ENCODE peak calls at places on chromosomes 2 and 18, in five cellular contexts. N is Panc1, H is cardiac muscle cell, I is tibial artery, J is esophagus squamous epithelium. U is an unnamed sample. For H3K36me3, the result is how much of the 10 kb centered on the place peaks cover.

GRCh38 chr2:173124441-173124840 is 48.8 kb downstream of the MAP3K20 start:
- DNase-seq in I (no peak), J (no peak), N (no peak), H (peak), U (no peak)

GRCh38 chr2:99066075-99066557 is 75.4 kb upstream of the C2orf15 start:
- DNase-seq in H (peak), J (no peak), I (no peak), N (peak), U (no peak)

GRCh38 chr18:35106013-35106844 is 65.0 kb downstream of the MAPRE2 start:
- DNase-seq in N (no peak), I (no peak), J (no peak), H (no peak), U (no peak)

GRCh38 chr2:149152597-149152996 is 114.1 kb downstream of the LYPD6B start:
- DNase-seq in J (no peak), I (no peak), H (no peak), N (no peak), U (no peak)

GRCh38 chr2:85409719-85410583 is at the start of gene CAPG:
- DNase-seq in N (no peak), J (no peak), I (peak), H (no peak), U (peak)

GRCh38 chr2:190407246-190407661 is 901 bp upstream of the MFSD6 start:
- DNase-seq in H (no peak), N (no peak), I (no peak), J (no peak), U (no peak)

GRCh38 chr2:9210030-9210429 is 3.4 kb downstream of the ASAP2 start:
- DNase-seq in J (no peak), H (no peak), I (no peak), N (no peak), U (no peak)

GRCh38 chr2:200966770-200967169 is 3.3 kb upstream of the ORC2 start:
- DNase-seq in H (peak), J (no peak), I (no peak), N (no peak), U (no peak)

GRCh38 chr18:49394191-49394590 is 66.3 kb downstream of the DYM start:
- DNase-seq in J (no peak), I (no peak), N (no peak), H (no peak), U (no peak)

GRCh38 chr2:223865124-223865523 is 27.7 kb upstream of the AP1S3 start:
- DNase-seq in I (no peak), H (no peak), N (no peak), J (no peak), U (no peak)

GRCh38 chr18:53629356-53629755 is 595.1 kb downstream of the MBD2 start:
- DNase-seq in J (no peak), N (no peak), H (no peak), I (no peak), U (no peak)

GRCh38 chr2:175414872-175415487 is 233.5 kb upstream of the ATP5MC3 start:
- DNase-seq in J (no peak), N (peak), H (peak), I (peak), U (peak)

GRCh38 chr2:135985826-135986393 is 484 bp upstream of the DARS1 start:
- DNase-seq in H (no peak), N (no peak), I (no peak), J (no peak), U (no peak)

GRCh38 chr2:109435066-109435690 is 178.6 kb downstream of the SEPTIN10 start:
- DNase-seq in H (no peak), I (no peak), J (no peak), N (no peak), U (no peak)

GRCh38 chr2:176534798-176535479 is 265.7 kb downstream of the MTX2 start:
- DNase-seq in J (no peak), N (no peak), H (peak), I (no peak), U (no peak)

GRCh38 chr2:55099493-55099877 is 49.2 kb upstream of the RTN4 start:
- DNase-seq in J (no peak), N (no peak), H (no peak), I (no peak), U (no peak)

GRCh38 chr18:53115876-53116585 is 776.0 kb downstream of the DCC start:
- DNase-seq in N (no peak), H (no peak), I (no peak), J (no peak), U (no peak)

GRCh38 chr2:218812096-218812815 is 19.3 kb downstream of the PRKAG3 start:
- DNase-seq in H (no peak), N (no peak), J (no peak), I (no peak), U (no peak)

GRCh38 chr2:110777531-110778311 is 45.3 kb downstream of the ACOXL start:
- DNase-seq in H (no peak), N (no peak), I (no peak), J (no peak), U (peak)

DNA sequence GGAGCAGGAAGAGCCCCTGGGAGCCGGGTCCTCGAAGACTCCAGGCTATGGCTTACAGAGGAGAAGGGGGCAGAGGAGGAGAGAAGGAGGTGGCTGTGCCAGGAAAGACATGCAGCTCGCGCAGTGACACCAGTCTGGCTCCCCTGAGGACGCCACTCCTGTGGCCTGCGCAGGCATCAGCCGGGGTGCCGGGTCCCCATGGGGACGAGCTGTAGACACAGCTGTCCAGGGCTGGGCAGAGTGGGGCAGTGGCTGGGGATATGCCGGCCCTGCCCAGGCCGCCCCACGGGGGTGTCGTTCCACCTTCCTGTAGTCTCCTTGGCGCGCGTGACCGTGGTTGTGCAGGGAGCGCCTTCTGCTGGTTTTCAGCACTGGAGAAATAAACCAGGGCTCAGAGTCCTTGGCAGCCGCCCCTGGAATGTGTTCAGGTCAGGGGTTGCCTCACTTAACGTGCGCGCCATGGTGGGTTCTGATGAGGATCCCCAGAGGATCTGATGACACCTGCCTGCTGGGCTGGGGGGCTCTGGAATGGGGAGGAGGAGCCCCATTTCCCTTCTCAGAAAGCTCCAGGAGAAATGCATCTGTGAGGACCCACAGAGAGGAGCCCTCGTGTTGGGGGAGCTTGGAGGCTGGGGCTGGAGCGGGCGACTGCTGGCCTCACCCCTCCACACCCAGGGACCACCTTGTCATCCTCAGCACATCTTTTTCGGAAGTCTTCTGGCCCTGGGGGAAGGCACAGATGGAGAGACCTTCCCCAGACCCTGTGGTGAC is 26.7 kb downstream of the RAMP1 start:
- DNase-seq in I (peak), N (no peak), J (no peak), H (peak), U (peak)
- TF ChIP-seq CTCF in I (peak), N (no peak), J (no peak), H (peak), U (no peak)

GRCh38 chr2:210363876-210364275 is 48.9 kb upstream of the MYL1 start:
- DNase-seq in N (no peak), J (no peak), I (no peak), H (no peak), U (no peak)
- H3K4me3 ChIP-seq in N (no peak), J (no peak), I (no peak), H (no peak), U (no peak)

GRCh38 chr2:61244694-61245093 is 82.7 kb downstream of the C2orf74 start:
- DNase-seq in H (no peak), I (no peak), N (no peak), J (no peak), U (no peak)
- H3K36me3 ChIP-seq in H (half or more), I (half or more), N (under half), J (under half), U (under half)

DNA sequence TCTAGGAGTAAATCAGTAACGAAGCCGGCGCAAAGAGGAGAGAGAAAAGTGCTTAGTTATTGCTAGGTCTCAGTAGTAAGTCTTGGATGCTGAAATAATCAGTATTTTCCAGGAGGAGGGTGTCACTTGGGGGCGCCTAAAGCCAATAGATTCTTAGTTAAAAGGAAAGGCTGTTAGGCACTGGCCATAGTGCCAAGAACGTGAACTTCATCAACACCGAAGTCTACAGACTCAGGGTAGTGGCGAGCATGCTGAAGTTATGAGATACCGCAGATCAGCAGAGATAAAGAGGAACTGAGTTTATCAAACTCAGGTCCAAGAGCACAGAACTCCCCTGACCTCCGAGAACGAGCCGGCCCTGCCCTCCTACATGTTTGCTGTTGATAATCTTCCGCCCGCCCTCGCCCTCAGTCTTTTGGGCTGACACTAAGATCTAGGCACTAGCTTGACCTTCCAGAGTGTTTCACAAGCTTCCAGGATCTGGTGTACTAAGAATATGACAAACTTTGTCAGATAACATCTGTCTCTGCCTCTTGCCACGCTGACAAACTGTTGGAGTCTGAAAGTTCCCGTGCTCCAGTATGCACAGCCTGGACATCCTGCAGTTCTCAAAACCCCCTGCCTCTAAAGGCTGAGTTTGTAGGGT is 49.2 kb downstream of the CYB5A start:
- DNase-seq in H (peak), I (no peak), J (no peak), N (no peak), U (no peak)
- TF ChIP-seq CTCF in H (peak), I (no peak), J (no peak), N (no peak), U (no peak)

DNA sequence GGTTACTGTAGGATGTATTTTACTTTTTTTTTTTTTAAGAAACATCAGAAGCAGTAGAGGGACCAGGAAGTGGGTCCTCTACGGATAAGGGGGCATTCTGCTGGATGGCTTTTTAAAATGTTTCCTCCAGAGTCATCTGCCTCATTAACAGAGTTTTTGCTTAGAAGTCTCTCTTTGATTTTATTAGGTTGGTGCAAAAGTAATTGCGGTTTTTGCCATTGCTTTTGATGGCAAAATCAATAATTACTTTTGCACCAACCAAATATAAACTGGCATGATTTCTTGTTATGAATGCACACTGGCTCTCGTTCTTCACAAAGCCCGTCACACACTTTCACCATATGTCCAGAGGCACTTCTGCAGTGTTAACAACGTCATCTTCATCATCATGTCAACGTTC is 68.5 kb upstream of the FAM237A start:
- DNase-seq in J (no peak), I (no peak), H (no peak), N (no peak), U (no peak)
- H3K4me3 ChIP-seq in J (no peak), I (no peak), H (no peak), N (no peak), U (no peak)

DNA sequence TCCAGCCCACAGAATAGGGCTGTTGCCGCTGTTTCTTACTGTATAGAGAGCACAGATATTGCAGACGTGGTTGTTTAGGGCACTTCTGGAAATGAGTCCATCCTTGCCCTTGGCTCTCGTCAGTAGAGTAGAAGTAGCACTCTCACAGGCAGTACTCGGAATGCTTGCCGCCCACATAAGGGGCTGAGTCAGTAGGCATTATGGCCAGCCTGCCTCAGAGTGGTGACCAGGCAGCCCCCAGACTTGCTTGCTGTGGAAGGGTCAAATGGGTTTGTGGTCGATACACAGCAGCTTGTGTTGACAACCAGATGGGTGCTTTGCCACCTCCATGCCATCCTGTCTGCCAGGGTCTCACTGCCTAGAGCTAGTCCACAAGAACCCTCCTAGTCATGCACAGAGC is 38.7 kb downstream of the PLEKHB2 start:
- DNase-seq in J (no peak), N (no peak), H (no peak), I (no peak), U (no peak)
- H3K36me3 ChIP-seq in J (under half), N (under half), H (under half), I (half or more), U (under half)

GRCh38 chr18:7065736-7066135 is 51.9 kb downstream of the LAMA1 start:
- DNase-seq in I (no peak), N (no peak), J (no peak), H (no peak), U (no peak)
- TF ChIP-seq CTCF in I (no peak), N (no peak), J (no peak), H (no peak), U (no peak)